ENCODE peak calls at places on chromosome 11, in four cellular contexts. One of them, this sample, is unnamed.

GRCh38 chr11:98155696-98156095 is 865.1 kb upstream of the CNTN5 start:
- DNase-seq in IMR-90: no peak
- DNase-seq in adrenal gland: no peak
- DNase-seq in A549: no peak
- DNase-seq in this sample: no peak

GRCh38 chr11:4637662-4638047 is 378 bp downstream of the OR51D1 start:
- DNase-seq in IMR-90: no peak
- DNase-seq in adrenal gland: no peak
- DNase-seq in A549: no peak
- DNase-seq in this sample: no peak

GRCh38 chr11:43035011-43035564 is 276.7 kb upstream of the API5 start:
- DNase-seq in IMR-90: no peak
- DNase-seq in adrenal gland: no peak
- DNase-seq in A549: no peak
- DNase-seq in this sample: no peak

GRCh38 chr11:70027451-70027850 is 50.7 kb upstream of the ANO1 start:
- DNase-seq in IMR-90: no peak
- DNase-seq in adrenal gland: no peak
- DNase-seq in A549: no peak
- DNase-seq in this sample: no peak

GRCh38 chr11:109015283-109015682 is 350.4 kb downstream of the DDX10 start:
- DNase-seq in IMR-90: peak; percentile 82
- DNase-seq in adrenal gland: no peak
- DNase-seq in A549: no peak
- DNase-seq in this sample: no peak

GRCh38 chr11:80109652-80110051 is 668.8 kb upstream of the TENM4 start:
- DNase-seq in IMR-90: no peak
- DNase-seq in adrenal gland: no peak
- DNase-seq in A549: no peak
- DNase-seq in this sample: no peak

GRCh38 chr11:84524422-84525051 is 1102.6 kb downstream of the DLG2 start:
- DNase-seq in IMR-90: peak; percentile 25
- DNase-seq in adrenal gland: no peak
- DNase-seq in A549: peak; percentile 19
- DNase-seq in this sample: no peak

GRCh38 chr11:110431212-110432073 is 1.7 kb downstream of the FDX1 start:
- DNase-seq in IMR-90: peak; percentile 31
- DNase-seq in adrenal gland: no peak
- DNase-seq in A549: no peak
- DNase-seq in this sample: no peak

GRCh38 chr11:45336136-45336535 is 50.0 kb upstream of the SYT13 start:
- DNase-seq in IMR-90: no peak
- DNase-seq in adrenal gland: no peak
- DNase-seq in A549: no peak
- DNase-seq in this sample: no peak

GRCh38 chr11:100727410-100727809 is 40.3 kb downstream of the ARHGAP42 start:
- DNase-seq in IMR-90: no peak
- DNase-seq in adrenal gland: peak; percentile 13
- DNase-seq in A549: no peak
- DNase-seq in this sample: peak; percentile 79

GRCh38 chr11:74380746-74381439 is 17.3 kb downstream of the PGM2L1 start:
- DNase-seq in IMR-90: no peak
- DNase-seq in adrenal gland: no peak
- DNase-seq in A549: no peak
- DNase-seq in this sample: no peak
- H3K4me1 ChIP-seq in IMR-90: peaks cover 1% of the 10 kb centered on the region
- H3K4me1 ChIP-seq in adrenal gland: no peaks in the 10 kb centered on the region
- H3K4me1 ChIP-seq in A549: peaks cover 42% of the 10 kb centered on the region
- H3K4me1 ChIP-seq in this sample: no peaks in the 10 kb centered on the region

DNA sequence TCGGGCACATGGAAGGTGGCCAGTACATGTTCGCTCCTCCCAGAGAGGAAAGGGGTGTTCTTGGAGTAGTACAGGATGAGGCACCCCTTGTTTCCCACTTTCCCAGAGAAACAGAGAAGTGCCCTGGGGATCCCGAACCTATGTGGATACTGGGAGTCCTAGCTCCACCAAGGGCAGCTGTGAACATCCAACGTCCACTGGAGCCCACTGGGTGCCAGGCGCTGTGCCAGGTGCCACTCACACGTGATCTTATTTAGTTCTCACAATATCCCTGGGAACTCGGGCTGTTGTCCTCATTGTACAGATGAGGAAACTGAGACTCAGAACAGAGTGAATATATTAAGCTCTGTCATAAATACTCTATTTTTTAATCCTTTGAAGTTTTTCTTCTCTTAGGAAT is 12.0 kb downstream of the SLCO2B1 start:
- DNase-seq in IMR-90: no peak
- DNase-seq in adrenal gland: no peak
- DNase-seq in A549: no peak
- DNase-seq in this sample: no peak
- H3K27ac ChIP-seq in IMR-90: no peak overlapping the region
- H3K27ac ChIP-seq in adrenal gland: no peak overlapping the region
- H3K27ac ChIP-seq in A549: no peak overlapping the region
- H3K27ac ChIP-seq in this sample: no peak overlapping the region

GRCh38 chr11:95789506-95790122 is at the start of gene FAM76B:
- DNase-seq in IMR-90: peak; percentile 99
- DNase-seq in adrenal gland: peak; percentile 98
- DNase-seq in A549: peak; percentile 71
- DNase-seq in this sample: peak; percentile 97
- TF ChIP-seq POLR2A in IMR-90: peak; percentile 77
- TF ChIP-seq POLR2A in adrenal gland: peak; percentile 87
- TF ChIP-seq POLR2A in A549: peak; percentile 66
- TF ChIP-seq POLR2A in this sample: peak; percentile 87

DNA sequence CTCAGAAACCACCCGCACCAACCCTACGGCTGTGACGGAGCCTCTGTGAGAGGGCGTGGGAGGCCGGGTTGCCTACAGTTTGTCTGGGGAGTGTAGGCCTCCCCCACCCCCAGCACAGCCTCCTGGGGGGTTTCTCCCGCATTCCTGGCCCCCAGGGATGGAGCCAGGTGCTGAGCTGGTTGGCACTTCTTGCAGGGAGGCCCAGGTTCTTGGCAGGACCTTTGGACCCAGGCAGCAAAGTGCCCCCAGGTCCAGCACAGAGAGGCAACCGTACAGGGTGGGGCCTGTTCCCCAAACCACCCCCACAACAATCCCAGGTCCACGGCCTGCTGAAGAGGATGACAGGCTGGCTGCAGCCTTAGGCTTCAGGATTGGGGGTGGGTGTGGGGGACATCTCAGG is 36.5 kb downstream of the MACROD1 start:
- DNase-seq in IMR-90: no peak
- DNase-seq in adrenal gland: no peak
- DNase-seq in A549: no peak
- DNase-seq in this sample: no peak
- H3K4me1 ChIP-seq in IMR-90: peaks cover 4% of the 10 kb centered on the region
- H3K4me1 ChIP-seq in adrenal gland: no peaks in the 10 kb centered on the region
- H3K4me1 ChIP-seq in A549: peaks cover 5% of the 10 kb centered on the region
- H3K4me1 ChIP-seq in this sample: peaks cover 7% of the 10 kb centered on the region

GRCh38 chr11:11513438-11513837 is 108.4 kb downstream of the GALNT18 start:
- DNase-seq in IMR-90: no peak
- DNase-seq in adrenal gland: no peak
- DNase-seq in A549: no peak
- DNase-seq in this sample: no peak

GRCh38 chr11:11512502-11512901 is 109.3 kb downstream of the GALNT18 start:
- DNase-seq in IMR-90: no peak
- DNase-seq in adrenal gland: no peak
- DNase-seq in A549: no peak
- DNase-seq in this sample: no peak

GRCh38 chr11:11512929-11513328 is 108.9 kb downstream of the GALNT18 start:
- DNase-seq in IMR-90: no peak
- DNase-seq in adrenal gland: no peak
- DNase-seq in A549: no peak
- DNase-seq in this sample: no peak

GRCh38 chr11:11510939-11511338 is 110.9 kb downstream of the GALNT18 start:
- DNase-seq in IMR-90: peak; percentile 17
- DNase-seq in adrenal gland: peak; percentile 38
- DNase-seq in A549: no peak
- DNase-seq in this sample: peak; percentile 45

GRCh38 chr11:11512090-11512489 is 109.7 kb downstream of the GALNT18 start:
- DNase-seq in IMR-90: no peak
- DNase-seq in adrenal gland: no peak
- DNase-seq in A549: no peak
- DNase-seq in this sample: no peak
- H3K27ac ChIP-seq in IMR-90: no peak overlapping the region
- H3K27ac ChIP-seq in adrenal gland: no peak overlapping the region
- H3K27ac ChIP-seq in A549: no peak overlapping the region
- H3K27ac ChIP-seq in this sample: no peak overlapping the region

GRCh38 chr11:2990617-2991476 is 1.3 kb downstream of the NAP1L4 start:
- DNase-seq in IMR-90: no peak
- DNase-seq in adrenal gland: no peak
- DNase-seq in A549: peak; percentile 25
- DNase-seq in this sample: no peak
- TF ChIP-seq POLR2A in IMR-90: no peak
- TF ChIP-seq POLR2A in adrenal gland: no peak
- TF ChIP-seq POLR2A in A549: no peak
- TF ChIP-seq POLR2A in this sample: no peak

GRCh38 chr11:130533113-130533803 is 84.8 kb downstream of the ADAMTS15 start:
- DNase-seq in IMR-90: no peak
- DNase-seq in adrenal gland: no peak
- DNase-seq in A549: no peak
- DNase-seq in this sample: no peak
- H3K4me1 ChIP-seq in IMR-90: peaks cover 4% of the 10 kb centered on the region
- H3K4me1 ChIP-seq in adrenal gland: no peaks in the 10 kb centered on the region
- H3K4me1 ChIP-seq in A549: no peaks in the 10 kb centered on the region
- H3K4me1 ChIP-seq in this sample: peaks cover 5% of the 10 kb centered on the region

GRCh38 chr11:82759649-82760048 is 26.0 kb upstream of the FAM181B start:
- DNase-seq in IMR-90: no peak
- DNase-seq in adrenal gland: no peak
- DNase-seq in A549: no peak
- DNase-seq in this sample: no peak

GRCh38 chr11:82756765-82757650 is 23.3 kb upstream of the FAM181B start:
- DNase-seq in IMR-90: no peak
- DNase-seq in adrenal gland: no peak
- DNase-seq in A549: no peak
- DNase-seq in this sample: no peak

GRCh38 chr11:82752801-82753200 is 19.1 kb upstream of the FAM181B start:
- DNase-seq in IMR-90: no peak
- DNase-seq in adrenal gland: no peak
- DNase-seq in A549: no peak
- DNase-seq in this sample: no peak

GRCh38 chr11:82754410-82754809 is 20.7 kb upstream of the FAM181B start:
- DNase-seq in IMR-90: no peak
- DNase-seq in adrenal gland: no peak
- DNase-seq in A549: no peak
- DNase-seq in this sample: no peak

GRCh38 chr11:82757660-82758301 is 24.1 kb upstream of the FAM181B start:
- DNase-seq in IMR-90: no peak
- DNase-seq in adrenal gland: no peak
- DNase-seq in A549: no peak
- DNase-seq in this sample: no peak
- H3K27ac ChIP-seq in IMR-90: no peak overlapping the region
- H3K27ac ChIP-seq in adrenal gland: no peak overlapping the region
- H3K27ac ChIP-seq in A549: no peak overlapping the region
- H3K27ac ChIP-seq in this sample: no peak overlapping the region

This sample was measured in heart left ventricle.